ENCODE peak calls at places on chromosome 11, in five cellular contexts. F is activated CD8-positive, alpha-beta T cell treated with anti-CD3 and anti-CD28 coated beads, Interleukin-2, amount 10 ng/mL, durations not matched to agents 7 days and 5 days; J is NCI-H1092 treated with DMSO at 0.1 percent for 48 hours; P is LoVo; D is PC-9. H is an unnamed sample.

GRCh38 chr11:61541568-61541967 is 33.0 kb downstream of the LRRC10B start:
- DNase-seq in F (no peak), J (peak), P (no peak), D (no peak), H (peak)

GRCh38 chr11:7511405-7511804 is 2.4 kb upstream of the PPFIBP2 start:
- DNase-seq in F (no peak), J (peak), P (no peak), D (no peak), H (peak)

GRCh38 chr11:11243258-11243789 is 109.7 kb downstream of the CSNK2A3 start:
- DNase-seq in F (no peak), J (no peak), P (no peak), D (no peak), H (no peak)

GRCh38 chr11:825366-826231 is 2.1 kb upstream of the CRACR2B start:
- DNase-seq in F (no peak), J (no peak), P (peak), D (peak), H (no peak)

GRCh38 chr11:112835556-112835955 is 125.7 kb upstream of the NCAM1 start:
- DNase-seq in F (no peak), J (no peak), P (no peak), D (no peak), H (no peak)

GRCh38 chr11:27468643-27469332 is 3.8 kb downstream of the LGR4 start:
- DNase-seq in F (no peak), J (no peak), P (peak), D (peak), H (no peak)

GRCh38 chr11:19979519-19979845 is 180.8 kb downstream of the DBX1 start:
- DNase-seq in F (no peak), J (no peak), P (no peak), D (no peak), H (no peak)

GRCh38 chr11:11587122-11587521 is 34.7 kb downstream of the GALNT18 start:
- DNase-seq in F (no peak), J (no peak), P (no peak), D (no peak), H (no peak)

H was measured in DMS153.